ENCODE peak calls at places on chromosomes 6 and 20, in ten cellular contexts. K is cardiac fibroblast, M is K562, T is uterus, Y is cardiac muscle cell, N is adrenal gland, X is PC-3, E is heart right ventricle, P is psoas muscle, G is AG04450. I is an unnamed sample.

GRCh38 chr20:15220009-15220656 is 882.7 kb upstream of the FLRT3 start:
- DNase-seq in G (no peak), T (no peak), E (no peak), K (no peak), X (peak; percentile 18), P (no peak), N (no peak), M (no peak), Y (no peak), I (no peak)

GRCh38 chr6:100099189-100100074 is 105.4 kb upstream of the MCHR2 start:
- DNase-seq in Y (peak; percentile 47), T (no peak), X (peak; percentile 59), P (no peak), E (no peak), M (no peak), G (no peak), K (peak; percentile 58), N (no peak), I (no peak)

GRCh38 chr6:105015482-105015881 is 58.6 kb downstream of the LIN28B start:
- DNase-seq in E (no peak), K (peak; percentile 70), N (no peak), P (no peak), Y (peak; percentile 19), X (peak; percentile 15), M (no peak), T (no peak), G (peak; percentile 3), I (no peak)

GRCh38 chr6:87702589-87702945 is 534 bp upstream of the AKIRIN2 start:
- DNase-seq in Y (peak; percentile 74), N (no peak), G (no peak), X (peak; percentile 45), P (no peak), E (no peak), T (no peak), K (peak; percentile 77), M (peak; percentile 36), I (no peak)

GRCh38 chr6:50185006-50185405 is 135.3 kb upstream of the DEFB112 start:
- DNase-seq in P (no peak), G (no peak), E (no peak), X (no peak), K (no peak), T (no peak), N (no peak), Y (no peak), M (no peak), I (no peak)

GRCh38 chr20:30811896-30812671 is 445.4 kb upstream of the DEFB115 start:
- DNase-seq in T (no peak), Y (peak; percentile 68), K (peak; percentile 25), N (peak; percentile 27), P (peak; percentile 61), X (peak; percentile 16), E (peak; percentile 24), G (no peak), M (peak; percentile 65), I (no peak)

GRCh38 chr20:56995635-56996075 is 270.8 kb downstream of the BMP7 start:
- DNase-seq in K (no peak), G (no peak), N (no peak), T (no peak), E (no peak), Y (peak; percentile 12), P (no peak), M (peak; percentile 63), X (peak; percentile 72), I (no peak)

GRCh38 chr6:71498643-71499042 is 210.0 kb downstream of the OGFRL1 start:
- DNase-seq in P (no peak), G (no peak), Y (no peak), E (no peak), T (no peak), K (no peak), N (no peak), X (peak; percentile 24), M (no peak), I (no peak)

GRCh38 chr20:53642196-53643030 is 48.8 kb upstream of the ZNF217 start:
- DNase-seq in N (peak; percentile 43), G (no peak), P (no peak), M (peak; percentile 80), Y (peak; percentile 63), T (no peak), X (peak; percentile 82), E (no peak), K (peak; percentile 87), I (no peak)

GRCh38 chr20:2698186-2698817 is 5.7 kb downstream of the EBF4 start:
- DNase-seq in K (no peak), E (no peak), P (no peak), T (no peak), M (no peak), N (no peak), Y (no peak), G (no peak), X (no peak), I (peak; percentile 68)

GRCh38 chr20:34970193-34971037 is 14.7 kb downstream of the MYH7B start:
- DNase-seq in Y (no peak), E (no peak), M (no peak), N (no peak), G (no peak), K (no peak), X (no peak), P (no peak), T (no peak), I (no peak)

GRCh38 chr6:134173007-134173690 is 120.7 kb upstream of the SLC2A12 start:
- DNase-seq in Y (peak; percentile 38), X (no peak), P (no peak), E (no peak), M (no peak), N (no peak), G (no peak), K (peak; percentile 26), T (no peak), I (no peak)

GRCh38 chr6:134176283-134176975 is 124.0 kb upstream of the SLC2A12 start:
- DNase-seq in N (peak; percentile 60), T (peak; percentile 24), E (peak; percentile 66), X (peak; percentile 21), G (no peak), K (peak; percentile 35), Y (peak; percentile 82), P (peak; percentile 85), M (no peak), I (no peak)

GRCh38 chr6:134175532-134176282 is 123.3 kb upstream of the SLC2A12 start:
- DNase-seq in Y (peak; percentile 89), K (peak; percentile 88), N (peak; percentile 72), G (no peak), X (peak; percentile 67), P (peak; percentile 57), E (peak; percentile 82), T (peak; percentile 60), M (peak; percentile 51), I (peak; percentile 88)

GRCh38 chr6:134173936-134174789 is 121.7 kb upstream of the SLC2A12 start:
- DNase-seq in K (peak; percentile 94), X (peak; percentile 85), P (peak; percentile 90), M (peak; percentile 68), G (peak; percentile 71), N (peak; percentile 87), Y (peak; percentile 92), T (peak; percentile 86), E (peak; percentile 82), I (peak; percentile 93)

GRCh38 chr6:134174790-134175531 is 122.5 kb upstream of the SLC2A12 start:
- DNase-seq in Y (peak; percentile 95), T (peak; percentile 89), P (peak; percentile 97), N (peak; percentile 96), X (peak; percentile 86), M (peak; percentile 96), G (peak; percentile 67), K (peak; percentile 91), E (peak; percentile 95), I (peak; percentile 97)
- TF ChIP-seq CTCF in Y (no peak), T (no peak), P (peak; percentile 7), N (peak; percentile 16), X (no peak), M (peak; percentile 24), G (no peak), K (no peak), E (no peak), I (no peak)

DNA sequence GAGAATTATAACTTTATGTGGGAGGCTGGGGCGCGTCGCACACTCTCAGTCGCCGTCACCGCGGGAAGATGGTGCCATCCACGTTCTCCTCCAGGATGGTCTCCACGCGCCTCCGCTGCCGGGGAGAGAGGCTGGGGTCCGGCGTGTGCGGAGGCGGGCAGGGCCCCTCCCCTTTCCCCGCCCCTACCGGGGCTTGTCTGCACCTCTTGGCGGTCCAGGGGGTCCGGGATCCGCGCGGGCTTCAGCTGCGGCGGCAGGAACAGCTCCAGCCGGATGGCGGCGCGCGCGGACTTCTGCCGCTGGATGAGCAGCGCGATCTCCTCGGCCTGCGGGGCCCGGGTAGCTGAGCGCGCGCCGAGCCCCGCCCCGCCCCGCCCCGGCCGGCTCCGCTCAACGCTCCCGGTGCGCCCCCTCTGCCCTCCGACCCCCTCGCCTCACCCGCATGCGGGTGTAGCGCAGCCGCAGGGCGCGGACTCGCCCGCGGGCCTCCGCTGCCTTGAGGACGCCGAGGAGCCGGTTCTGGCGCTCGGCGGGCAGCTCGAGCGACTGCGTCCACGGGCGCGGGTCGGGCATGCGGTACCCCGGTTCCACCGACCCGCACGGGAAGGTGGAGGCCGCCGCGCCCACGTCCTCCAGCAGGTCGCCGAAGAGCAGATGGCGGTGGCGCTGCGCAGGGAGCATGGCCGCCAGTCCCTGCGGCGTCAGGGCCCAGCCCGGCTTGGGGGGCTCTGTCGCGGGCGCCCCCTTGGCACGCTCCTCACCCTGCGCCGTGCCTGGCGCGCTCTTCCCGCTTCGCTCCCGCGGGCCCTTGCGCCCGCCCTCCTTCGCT is 604 bp downstream of the LKAAEAR1 start:
- DNase-seq in P (peak; percentile 82), E (peak; percentile 77), N (peak; percentile 70), T (no peak), K (peak; percentile 70), X (peak; percentile 77), Y (peak; percentile 82), G (no peak), M (peak; percentile 84), I (peak; percentile 92)
- TF ChIP-seq CTCF in P (peak; percentile 67), E (peak; percentile 55), N (peak; percentile 57), T (peak; percentile 62), K (peak; percentile 51), X (peak; percentile 67), Y (peak; percentile 59), G (peak; percentile 62), M (peak; percentile 75), I (peak; percentile 78)

GRCh38 chr6:122144229-122144628 is 255.2 kb upstream of the HSF2 start:
- DNase-seq in K (no peak), N (no peak), P (no peak), G (no peak), E (no peak), T (no peak), M (no peak), Y (no peak), X (no peak), I (no peak)
- TF ChIP-seq CTCF in K (no peak), N (no peak), P (no peak), G (no peak), E (no peak), T (no peak), M (no peak), Y (no peak), X (no peak), I (no peak)

DNA sequence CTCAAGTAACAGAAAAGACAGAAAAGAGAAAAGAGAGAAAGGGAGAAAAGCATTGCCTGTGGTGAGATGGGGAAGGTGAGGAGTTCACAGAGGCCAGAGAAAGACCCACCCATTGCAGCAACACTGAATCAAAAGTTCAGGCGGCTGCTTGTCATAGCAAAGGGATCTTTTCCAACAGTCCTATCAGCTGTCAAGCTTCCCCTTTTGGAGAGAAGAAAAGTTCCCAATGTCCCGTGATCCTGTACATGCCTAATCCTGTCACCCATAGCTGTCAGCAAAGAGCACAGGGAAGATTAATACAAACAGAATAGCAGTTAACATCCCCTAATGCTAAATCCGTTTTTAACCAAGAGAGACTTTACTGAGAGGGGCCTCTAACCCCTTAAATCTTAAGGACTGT is 8.9 kb upstream of the TRIM38 start:
- DNase-seq in X (no peak), K (no peak), G (no peak), M (no peak), Y (no peak), E (no peak), T (no peak), N (no peak), P (no peak), I (no peak)
- TF ChIP-seq CTCF in X (no peak), K (no peak), G (no peak), M (no peak), Y (no peak), E (no peak), T (no peak), N (no peak), P (no peak), I (no peak)

I was measured in osteocyte.